ENCODE peak calls at places on chromosomes 13 and 19, in nine cellular contexts. One of them, this sample, is unnamed.

GRCh38 chr13:74061939-74062595 is 72.1 kb downstream of the KLF12 start:
- DNase-seq in GM13976: peak
- DNase-seq in lower leg skin: no peak
- DNase-seq in uterus: peak
- DNase-seq in gastrocnemius medialis: no peak
- DNase-seq in AG09319: peak
- DNase-seq in tibial artery: no peak
- DNase-seq in brain microvascular endothelial cell: peak
- DNase-seq in omental fat pad: no peak
- DNase-seq in this sample: peak

GRCh38 chr13:33401238-33401637 is 115.7 kb upstream of the STARD13 start:
- DNase-seq in GM13976: no peak
- DNase-seq in lower leg skin: no peak
- DNase-seq in uterus: no peak
- DNase-seq in gastrocnemius medialis: no peak
- DNase-seq in AG09319: no peak
- DNase-seq in tibial artery: no peak
- DNase-seq in brain microvascular endothelial cell: no peak
- DNase-seq in omental fat pad: no peak
- DNase-seq in this sample: no peak

GRCh38 chr19:49533551-49534488 is 6.0 kb downstream of the RCN3 start:
- DNase-seq in GM13976: peak
- DNase-seq in lower leg skin: peak
- DNase-seq in uterus: peak
- DNase-seq in gastrocnemius medialis: peak
- DNase-seq in AG09319: no peak
- DNase-seq in tibial artery: peak
- DNase-seq in brain microvascular endothelial cell: peak
- DNase-seq in omental fat pad: peak
- DNase-seq in this sample: peak

GRCh38 chr13:109700176-109700575 is 86.2 kb downstream of the IRS2 start:
- DNase-seq in GM13976: no peak
- DNase-seq in lower leg skin: peak
- DNase-seq in uterus: peak
- DNase-seq in gastrocnemius medialis: peak
- DNase-seq in AG09319: peak
- DNase-seq in tibial artery: peak
- DNase-seq in brain microvascular endothelial cell: peak
- DNase-seq in omental fat pad: no peak
- DNase-seq in this sample: peak

GRCh38 chr13:109412232-109412935 is 374.0 kb downstream of the IRS2 start:
- DNase-seq in GM13976: no peak
- DNase-seq in lower leg skin: no peak
- DNase-seq in uterus: no peak
- DNase-seq in gastrocnemius medialis: no peak
- DNase-seq in AG09319: no peak
- DNase-seq in tibial artery: no peak
- DNase-seq in brain microvascular endothelial cell: peak
- DNase-seq in omental fat pad: no peak
- DNase-seq in this sample: peak

GRCh38 chr19:11881151-11881800 is 6.3 kb upstream of the ZNF69 start:
- DNase-seq in GM13976: peak
- DNase-seq in lower leg skin: peak
- DNase-seq in uterus: peak
- DNase-seq in gastrocnemius medialis: peak
- DNase-seq in AG09319: no peak
- DNase-seq in tibial artery: peak
- DNase-seq in brain microvascular endothelial cell: peak
- DNase-seq in omental fat pad: peak
- DNase-seq in this sample: peak

GRCh38 chr19:53521373-53522202 is 16.4 kb upstream of the ZNF331 start:
- DNase-seq in GM13976: no peak
- DNase-seq in lower leg skin: no peak
- DNase-seq in uterus: no peak
- DNase-seq in gastrocnemius medialis: no peak
- DNase-seq in AG09319: no peak
- DNase-seq in tibial artery: no peak
- DNase-seq in brain microvascular endothelial cell: no peak
- DNase-seq in omental fat pad: no peak
- DNase-seq in this sample: no peak

GRCh38 chr19:28543244-28543776 is 669.6 kb downstream of the UQCRFS1 start:
- DNase-seq in GM13976: no peak
- DNase-seq in lower leg skin: no peak
- DNase-seq in uterus: no peak
- DNase-seq in gastrocnemius medialis: no peak
- DNase-seq in AG09319: no peak
- DNase-seq in tibial artery: no peak
- DNase-seq in brain microvascular endothelial cell: no peak
- DNase-seq in omental fat pad: no peak
- DNase-seq in this sample: no peak

GRCh38 chr19:10408511-10409291 is 5.4 kb upstream of the CDC37 start:
- DNase-seq in GM13976: peak
- DNase-seq in lower leg skin: no peak
- DNase-seq in uterus: no peak
- DNase-seq in gastrocnemius medialis: no peak
- DNase-seq in AG09319: no peak
- DNase-seq in tibial artery: peak
- DNase-seq in brain microvascular endothelial cell: no peak
- DNase-seq in omental fat pad: no peak
- DNase-seq in this sample: no peak

GRCh38 chr13:38530492-38530891 is 156.4 kb upstream of the FREM2 start:
- DNase-seq in GM13976: peak
- DNase-seq in lower leg skin: no peak
- DNase-seq in uterus: no peak
- DNase-seq in gastrocnemius medialis: no peak
- DNase-seq in AG09319: no peak
- DNase-seq in tibial artery: no peak
- DNase-seq in brain microvascular endothelial cell: no peak
- DNase-seq in omental fat pad: no peak
- DNase-seq in this sample: peak

GRCh38 chr13:27783111-27783510 is 9.2 kb upstream of the GSX1 start:
- DNase-seq in GM13976: no peak
- DNase-seq in lower leg skin: no peak
- DNase-seq in uterus: no peak
- DNase-seq in gastrocnemius medialis: no peak
- DNase-seq in AG09319: no peak
- DNase-seq in tibial artery: no peak
- DNase-seq in brain microvascular endothelial cell: no peak
- DNase-seq in omental fat pad: no peak
- DNase-seq in this sample: peak

GRCh38 chr19:21705393-21705792 is 62.0 kb downstream of the ZNF100 start:
- DNase-seq in GM13976: no peak
- DNase-seq in lower leg skin: no peak
- DNase-seq in uterus: no peak
- DNase-seq in gastrocnemius medialis: no peak
- DNase-seq in AG09319: no peak
- DNase-seq in tibial artery: no peak
- DNase-seq in brain microvascular endothelial cell: no peak
- DNase-seq in omental fat pad: no peak
- DNase-seq in this sample: no peak

GRCh38 chr13:91348906-91349435 is 1.5 kb downstream of the MIR17HG start:
- DNase-seq in GM13976: peak
- DNase-seq in lower leg skin: peak
- DNase-seq in uterus: peak
- DNase-seq in gastrocnemius medialis: peak
- DNase-seq in AG09319: peak
- DNase-seq in tibial artery: peak
- DNase-seq in brain microvascular endothelial cell: peak
- DNase-seq in omental fat pad: peak
- DNase-seq in this sample: peak

GRCh38 chr19:14000691-14001365 is 5.3 kb downstream of the RFX1 start:
- DNase-seq in GM13976: no peak
- DNase-seq in lower leg skin: no peak
- DNase-seq in uterus: no peak
- DNase-seq in gastrocnemius medialis: no peak
- DNase-seq in AG09319: no peak
- DNase-seq in tibial artery: no peak
- DNase-seq in brain microvascular endothelial cell: no peak
- DNase-seq in omental fat pad: no peak
- DNase-seq in this sample: no peak

GRCh38 chr19:41405776-41406175 is 8.2 kb downstream of the BCKDHA start:
- DNase-seq in GM13976: no peak
- DNase-seq in lower leg skin: no peak
- DNase-seq in uterus: no peak
- DNase-seq in gastrocnemius medialis: no peak
- DNase-seq in AG09319: no peak
- DNase-seq in tibial artery: no peak
- DNase-seq in brain microvascular endothelial cell: no peak
- DNase-seq in omental fat pad: no peak
- DNase-seq in this sample: no peak

GRCh38 chr13:43848250-43848649 is 31.3 kb downstream of the CCDC122 start:
- DNase-seq in GM13976: no peak
- DNase-seq in lower leg skin: no peak
- DNase-seq in uterus: no peak
- DNase-seq in gastrocnemius medialis: no peak
- DNase-seq in AG09319: peak
- DNase-seq in tibial artery: no peak
- DNase-seq in brain microvascular endothelial cell: peak
- DNase-seq in omental fat pad: no peak
- DNase-seq in this sample: peak

GRCh38 chr13:41017744-41018582 is 1.2 kb downstream of the ELF1 start:
- DNase-seq in GM13976: no peak
- DNase-seq in lower leg skin: no peak
- DNase-seq in uterus: no peak
- DNase-seq in gastrocnemius medialis: no peak
- DNase-seq in AG09319: no peak
- DNase-seq in tibial artery: no peak
- DNase-seq in brain microvascular endothelial cell: no peak
- DNase-seq in omental fat pad: no peak
- DNase-seq in this sample: no peak

DNA sequence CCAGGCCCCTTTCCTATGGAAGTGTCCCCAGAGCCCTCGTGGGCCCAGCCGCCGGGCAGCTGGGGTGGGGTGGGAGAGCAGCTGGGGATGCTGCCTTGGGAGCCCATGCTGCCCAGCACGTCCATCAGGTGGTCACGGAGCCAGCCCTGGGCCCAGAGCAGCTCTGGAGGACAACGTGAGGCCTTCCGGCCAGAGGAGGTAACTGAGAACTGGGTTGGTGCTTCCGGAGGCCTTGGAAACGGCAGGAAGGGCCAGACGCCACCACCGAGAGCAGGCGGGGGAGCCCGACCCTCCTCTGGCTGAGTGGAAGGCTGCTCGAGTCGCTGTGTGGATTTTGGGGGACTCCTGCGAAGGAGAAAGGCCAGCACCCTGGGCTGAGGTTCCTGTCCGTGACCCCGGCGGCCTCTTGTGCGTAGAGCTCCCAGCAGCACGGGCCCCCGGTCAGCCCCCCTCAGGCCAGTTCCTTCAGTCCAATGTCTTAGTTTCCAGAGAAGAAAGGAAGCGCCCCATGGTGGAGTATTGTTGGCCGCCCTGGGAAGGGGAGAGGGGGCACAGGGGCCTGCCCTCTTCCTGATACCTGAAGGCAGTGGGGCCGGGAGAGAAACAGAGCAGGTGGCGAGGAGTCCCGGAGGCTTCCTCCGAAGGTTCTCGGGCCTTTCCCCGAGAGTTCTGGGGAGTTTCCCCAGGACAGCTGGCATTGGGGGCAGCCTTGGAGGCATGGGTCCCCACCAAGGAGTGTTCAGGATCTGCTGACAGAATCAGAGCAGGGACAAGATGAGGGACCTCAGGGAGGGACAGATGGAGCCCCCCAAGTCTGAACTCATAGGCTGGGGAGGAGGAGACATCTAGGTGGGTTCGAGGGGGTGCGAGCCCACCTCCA is 68.8 kb downstream of the MLLT1 start:
- DNase-seq in GM13976: no peak
- DNase-seq in lower leg skin: no peak
- DNase-seq in uterus: no peak
- DNase-seq in gastrocnemius medialis: no peak
- DNase-seq in AG09319: no peak
- DNase-seq in tibial artery: no peak
- DNase-seq in brain microvascular endothelial cell: no peak
- DNase-seq in omental fat pad: no peak
- DNase-seq in this sample: no peak
- TF ChIP-seq CTCF in GM13976: no peak
- TF ChIP-seq CTCF in lower leg skin: no peak
- TF ChIP-seq CTCF in uterus: no peak
- TF ChIP-seq CTCF in gastrocnemius medialis: no peak
- TF ChIP-seq CTCF in AG09319: no peak
- TF ChIP-seq CTCF in tibial artery: no peak
- TF ChIP-seq CTCF in brain microvascular endothelial cell: no peak
- TF ChIP-seq CTCF in omental fat pad: no peak
- TF ChIP-seq CTCF in this sample: no peak

GRCh38 chr19:8368136-8368535 is 4.2 kb downstream of the ANGPTL4 start:
- DNase-seq in GM13976: no peak
- DNase-seq in lower leg skin: no peak
- DNase-seq in uterus: no peak
- DNase-seq in gastrocnemius medialis: no peak
- DNase-seq in AG09319: no peak
- DNase-seq in tibial artery: no peak
- DNase-seq in brain microvascular endothelial cell: no peak
- DNase-seq in omental fat pad: no peak
- DNase-seq in this sample: no peak
- TF ChIP-seq CTCF in GM13976: no peak
- TF ChIP-seq CTCF in lower leg skin: no peak
- TF ChIP-seq CTCF in uterus: no peak
- TF ChIP-seq CTCF in gastrocnemius medialis: no peak
- TF ChIP-seq CTCF in AG09319: no peak
- TF ChIP-seq CTCF in tibial artery: no peak
- TF ChIP-seq CTCF in brain microvascular endothelial cell: no peak
- TF ChIP-seq CTCF in omental fat pad: no peak
- TF ChIP-seq CTCF in this sample: no peak

DNA sequence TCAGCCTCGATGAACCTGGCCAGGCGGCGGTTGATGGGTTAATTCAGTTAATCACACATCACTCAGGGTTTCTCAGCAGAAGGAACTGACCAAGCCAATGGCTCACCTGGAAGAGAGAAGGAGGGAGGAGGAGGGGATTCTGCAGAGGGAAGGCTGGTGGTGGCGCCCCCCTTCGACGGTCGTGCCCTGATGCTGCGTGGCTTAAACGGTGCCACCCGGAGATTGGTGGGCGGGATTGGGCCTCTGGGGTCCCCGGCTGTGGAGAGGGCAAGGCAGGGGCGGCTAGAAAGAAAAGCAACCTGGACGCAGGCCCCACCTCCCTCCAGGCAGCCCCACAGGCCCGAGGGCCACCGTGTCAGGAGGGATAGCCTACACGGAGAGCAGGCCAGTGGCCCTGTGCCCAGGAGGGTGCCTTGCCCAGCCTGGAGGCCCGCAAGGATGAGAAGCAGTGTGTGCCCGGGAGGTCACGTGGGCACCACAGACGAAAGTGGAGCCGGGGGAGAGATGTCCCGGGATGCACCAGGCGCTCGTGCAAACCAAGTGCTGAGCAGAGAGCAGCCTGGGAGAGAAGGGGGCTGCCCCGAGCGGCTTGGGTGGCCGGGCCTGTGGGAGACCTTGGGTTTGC is 16.0 kb downstream of the CSNK1G2 start:
- DNase-seq in GM13976: no peak
- DNase-seq in lower leg skin: no peak
- DNase-seq in uterus: peak
- DNase-seq in gastrocnemius medialis: peak
- DNase-seq in AG09319: no peak
- DNase-seq in tibial artery: no peak
- DNase-seq in brain microvascular endothelial cell: no peak
- DNase-seq in omental fat pad: no peak
- DNase-seq in this sample: no peak
- TF ChIP-seq CTCF in GM13976: no peak
- TF ChIP-seq CTCF in lower leg skin: no peak
- TF ChIP-seq CTCF in uterus: no peak
- TF ChIP-seq CTCF in gastrocnemius medialis: no peak
- TF ChIP-seq CTCF in AG09319: no peak
- TF ChIP-seq CTCF in tibial artery: no peak
- TF ChIP-seq CTCF in brain microvascular endothelial cell: peak
- TF ChIP-seq CTCF in omental fat pad: no peak
- TF ChIP-seq CTCF in this sample: no peak

GRCh38 chr13:108345016-108345415 is 75.5 kb downstream of the TNFSF13B start:
- DNase-seq in GM13976: no peak
- DNase-seq in lower leg skin: no peak
- DNase-seq in uterus: no peak
- DNase-seq in gastrocnemius medialis: no peak
- DNase-seq in AG09319: no peak
- DNase-seq in tibial artery: no peak
- DNase-seq in brain microvascular endothelial cell: no peak
- DNase-seq in omental fat pad: no peak
- DNase-seq in this sample: no peak
- TF ChIP-seq CTCF in GM13976: no peak
- TF ChIP-seq CTCF in lower leg skin: no peak
- TF ChIP-seq CTCF in uterus: no peak
- TF ChIP-seq CTCF in gastrocnemius medialis: no peak
- TF ChIP-seq CTCF in AG09319: no peak
- TF ChIP-seq CTCF in tibial artery: no peak
- TF ChIP-seq CTCF in brain microvascular endothelial cell: peak
- TF ChIP-seq CTCF in omental fat pad: no peak
- TF ChIP-seq CTCF in this sample: no peak

This sample was measured in fibroblast of pulmonary artery.